ENCODE peak calls at places on chromosomes 13 and 19, in five cellular contexts. E is left ventricle myocardium inferior, M is colonic mucosa, F is mucosa of descending colon, P is BE2C. H is an unnamed sample. For H3K4me1, the result is how much of the 10 kb centered on the place peaks cover.

GRCh38 chr19:14954071-14954655 is 12.9 kb downstream of the OR7C2 start:
- DNase-seq in E (no peak), M (no peak), F (no peak), P (peak), H (no peak)

GRCh38 chr13:47463726-47464125 is 537.3 kb downstream of the SUCLA2 start:
- DNase-seq in E (no peak), M (no peak), F (no peak), P (peak), H (no peak)

GRCh38 chr13:111420113-111420876 is 99.9 kb downstream of the TEX29 start:
- DNase-seq in E (no peak), M (no peak), F (no peak), P (no peak), H (no peak)

GRCh38 chr19:35065574-35065973 is 24.1 kb downstream of the HPN start:
- DNase-seq in E (no peak), M (no peak), F (no peak), P (no peak), H (no peak)

GRCh38 chr13:32846020-32846451 is 170.2 kb upstream of the KL start:
- DNase-seq in E (no peak), M (no peak), F (no peak), P (no peak), H (no peak)

GRCh38 chr19:6767357-6768235 is at the start of gene SH2D3A:
- DNase-seq in E (peak), M (peak), F (peak), P (peak), H (no peak)

GRCh38 chr13:24392972-24393371 is 83.6 kb downstream of the C1QTNF9 start:
- DNase-seq in E (no peak), M (no peak), F (no peak), P (no peak), H (no peak)

GRCh38 chr13:46324976-46325375 is 62.1 kb downstream of the RUBCNL start:
- DNase-seq in E (no peak), M (no peak), F (no peak), P (no peak), H (no peak)

GRCh38 chr19:3012522-3013260 is 16.4 kb downstream of the TLE2 start:
- DNase-seq in E (no peak), M (no peak), F (no peak), P (no peak), H (no peak)

GRCh38 chr13:114102521-114103288 is 29.7 kb downstream of the RASA3 start:
- DNase-seq in E (no peak), M (no peak), F (peak), P (peak), H (peak)

GRCh38 chr19:16160943-16161560 is 12.3 kb downstream of the CIB3 start:
- DNase-seq in E (no peak), M (peak), F (no peak), P (no peak), H (no peak)

GRCh38 chr13:100491164-100491847 is 97.3 kb downstream of the GGACT start:
- DNase-seq in E (peak), M (no peak), F (no peak), P (no peak), H (no peak)

GRCh38 chr13:32228330-32229041 is 86.7 kb downstream of the ZAR1L start:
- DNase-seq in E (no peak), M (no peak), F (no peak), P (no peak), H (no peak)

GRCh38 chr13:23572836-23573235 is 2.6 kb downstream of the TNFRSF19 start:
- DNase-seq in E (no peak), M (no peak), F (no peak), P (no peak), H (no peak)

GRCh38 chr13:38348890-38349289 is 761 bp upstream of the UFM1 start:
- DNase-seq in E (no peak), M (peak), F (no peak), P (no peak), H (no peak)

GRCh38 chr13:65339236-65339635 is 1890.9 kb downstream of the PCDH9 start:
- DNase-seq in E (no peak), M (no peak), F (no peak), P (no peak), H (no peak)

GRCh38 chr13:25943666-25944065 is 108.2 kb downstream of the SHISA2 start:
- DNase-seq in E (no peak), M (no peak), F (no peak), P (no peak), H (no peak)

GRCh38 chr13:67077132-67077531 is 153.0 kb downstream of the PCDH9 start:
- DNase-seq in E (no peak), M (no peak), F (no peak), P (no peak), H (no peak)

GRCh38 chr13:34748561-34748960 is 193.5 kb upstream of the NBEA start:
- DNase-seq in E (no peak), M (no peak), F (no peak), P (no peak), H (no peak)

GRCh38 chr13:26759907-26760834 is at the start of gene GPR12:
- DNase-seq in E (no peak), M (no peak), F (no peak), P (no peak), H (no peak)

GRCh38 chr13:94050039-94050438 is 429.4 kb downstream of the DCT start:
- DNase-seq in E (no peak), M (no peak), F (no peak), P (no peak), H (no peak)

GRCh38 chr19:4233282-4233853 is 4.0 kb downstream of the EBI3 start:
- DNase-seq in E (peak), M (peak), F (peak), P (peak), H (no peak)

GRCh38 chr19:33819875-33820781 is 23.5 kb downstream of the KCTD15 start:
- DNase-seq in E (peak), M (peak), F (peak), P (no peak), H (peak)

GRCh38 chr19:6030214-6030507 is 52.2 kb upstream of the RANBP3 start:
- DNase-seq in E (no peak), M (no peak), F (no peak), P (no peak), H (no peak)

GRCh38 chr19:4695224-4695731 is 25.1 kb upstream of the MYDGF start:
- DNase-seq in E (peak), M (no peak), F (no peak), P (no peak), H (no peak)

GRCh38 chr19:19434483-19435045 is 29.1 kb downstream of the GATAD2A start:
- DNase-seq in E (peak), M (no peak), F (no peak), P (no peak), H (peak)

GRCh38 chr19:6720369-6721112 is at the start of gene C3:
- DNase-seq in E (peak), M (no peak), F (no peak), P (no peak), H (peak)

GRCh38 chr13:30972888-30973377 is 40.5 kb downstream of the TEX26 start:
- DNase-seq in E (no peak), M (no peak), F (no peak), P (no peak), H (no peak)

GRCh38 chr13:42852102-42852501 is 70.7 kb downstream of the FAM216B start:
- DNase-seq in E (no peak), M (no peak), F (no peak), P (no peak), H (no peak)

GRCh38 chr19:33032218-33032781 is 32.4 kb downstream of the RHPN2 start:
- DNase-seq in E (no peak), M (peak), F (peak), P (no peak), H (no peak)

GRCh38 chr13:112638157-112638750 is 50.3 kb upstream of the TUBGCP3 start:
- DNase-seq in E (no peak), M (no peak), F (no peak), P (no peak), H (no peak)

GRCh38 chr19:23415034-23415433 is 19.8 kb upstream of the ZNF91 start:
- DNase-seq in E (no peak), M (peak), F (peak), P (no peak), H (no peak)

GRCh38 chr13:99721606-99722384 is 220.5 kb downstream of the TM9SF2 start:
- DNase-seq in E (no peak), M (no peak), F (no peak), P (no peak), H (no peak)

GRCh38 chr19:5921777-5922176 is 7.7 kb downstream of the CAPS start:
- DNase-seq in E (no peak), M (no peak), F (no peak), P (no peak), H (no peak)

GRCh38 chr19:24052811-24053210 is 34.2 kb upstream of the ZNF254 start:
- DNase-seq in E (no peak), M (no peak), F (no peak), P (no peak), H (no peak)

GRCh38 chr13:62837895-62838294 is 1422.2 kb upstream of the PCDH20 start:
- DNase-seq in E (no peak), M (no peak), F (no peak), P (no peak), H (no peak)

GRCh38 chr19:48965806-48966540 is 864 bp downstream of the FTL start:
- DNase-seq in E (peak), M (peak), F (peak), P (peak), H (peak)
- H3K4me1 ChIP-seq in E (half or more), M (under half), F (under half), P (under half), H (half or more)

DNA sequence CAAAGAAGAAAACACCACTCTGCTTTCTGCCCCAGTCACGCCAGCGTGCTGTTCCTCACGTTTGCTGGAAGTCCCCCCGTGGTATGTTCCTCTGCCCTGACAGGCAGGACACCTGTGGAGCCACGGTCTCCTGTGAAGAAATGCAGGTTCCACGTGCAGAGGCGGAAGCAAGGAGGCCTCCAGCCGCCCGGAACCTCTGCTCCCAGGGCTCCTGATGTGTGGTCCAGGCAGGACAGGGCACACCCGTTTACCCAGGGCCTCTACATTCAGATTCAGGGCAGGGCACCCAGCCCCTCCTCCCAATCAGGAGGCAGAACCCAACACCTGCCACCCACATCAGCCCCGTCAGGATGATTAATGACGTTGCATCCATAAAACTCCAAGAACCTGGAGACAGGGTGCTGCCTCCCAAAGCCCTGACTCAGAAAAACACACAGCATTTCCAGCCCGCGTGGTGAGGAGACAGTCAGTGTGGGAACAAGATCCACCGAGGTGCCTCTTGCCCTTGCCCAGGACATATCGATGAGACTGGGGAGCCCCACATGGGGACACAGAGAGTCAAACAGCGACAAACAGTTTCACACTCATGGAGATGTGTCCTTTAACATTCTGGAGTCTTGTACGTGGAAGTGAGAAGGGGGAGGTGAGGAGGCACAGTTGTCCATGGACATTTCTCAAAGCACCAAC is 76.2 kb downstream of the COL4A1 start:
- DNase-seq in E (no peak), M (peak), F (peak), P (no peak), H (no peak)
- H3K4me1 ChIP-seq in E (half or more), M (under half), F (under half), P (under half), H (under half)

DNA sequence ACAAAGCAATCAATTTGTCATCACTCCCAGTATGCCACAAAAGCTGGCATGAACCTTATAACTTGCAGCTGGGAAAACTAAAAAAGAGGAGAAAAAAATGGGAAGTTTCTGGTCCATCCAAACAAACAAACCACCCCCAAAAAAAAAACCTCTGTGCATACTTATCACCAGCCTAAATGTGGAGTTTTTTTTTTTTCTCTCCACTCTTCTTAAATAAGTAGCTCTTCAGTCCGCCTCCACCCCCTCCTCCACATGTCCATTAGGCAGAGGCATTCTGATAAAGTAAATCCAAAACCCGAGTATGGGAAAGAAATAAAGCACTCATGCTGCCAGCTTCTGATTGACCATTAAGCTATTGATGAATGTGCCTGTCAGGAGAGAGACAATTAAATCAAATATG is 2.6 kb downstream of the TSHZ3 start:
- DNase-seq in E (no peak), M (no peak), F (no peak), P (no peak), H (no peak)
- H3K4me1 ChIP-seq in E (under half), M (under half), F (under half), P (under half), H (under half)

GRCh38 chr19:27824108-27824507 is 1388.8 kb downstream of the UQCRFS1 start:
- DNase-seq in E (no peak), M (no peak), F (no peak), P (no peak), H (no peak)

GRCh38 chr19:27833031-27833430 is 1379.9 kb downstream of the UQCRFS1 start:
- DNase-seq in E (no peak), M (no peak), F (no peak), P (no peak), H (no peak)

DNA sequence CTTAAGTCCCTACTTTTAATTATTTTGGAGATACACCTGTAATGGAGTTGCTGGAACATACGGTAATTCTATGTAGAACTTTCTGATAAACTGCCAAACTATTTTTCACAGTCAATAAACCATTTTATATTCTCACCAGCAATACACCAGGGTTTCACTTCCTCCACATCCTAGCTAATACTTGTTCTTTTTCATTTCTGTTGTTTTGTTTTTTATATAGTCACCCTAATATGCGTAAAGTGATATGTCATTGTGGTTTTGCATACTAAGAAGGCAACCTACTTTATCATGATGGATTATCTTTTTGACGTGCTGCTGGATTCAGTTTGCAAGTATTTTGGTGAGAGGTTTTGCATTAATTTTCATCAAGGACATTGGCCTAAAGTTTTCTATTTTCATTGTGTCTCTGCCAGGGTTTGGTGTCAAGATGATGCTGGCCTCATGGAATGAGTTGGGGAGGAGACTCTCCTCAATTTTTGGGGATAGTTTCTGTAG is 1384.1 kb downstream of the UQCRFS1 start:
- DNase-seq in E (no peak), M (no peak), F (no peak), P (no peak), H (no peak)
- H3K4me1 ChIP-seq in E (under half), M (under half), F (under half), P (under half), H (under half)

GRCh38 chr19:41744850-41745249 is 10.5 kb upstream of the CEACAM6 start:
- DNase-seq in E (no peak), M (peak), F (peak), P (no peak), H (no peak)
- H3K4me1 ChIP-seq in E (under half), M (under half), F (under half), P (under half), H (under half)

DNA sequence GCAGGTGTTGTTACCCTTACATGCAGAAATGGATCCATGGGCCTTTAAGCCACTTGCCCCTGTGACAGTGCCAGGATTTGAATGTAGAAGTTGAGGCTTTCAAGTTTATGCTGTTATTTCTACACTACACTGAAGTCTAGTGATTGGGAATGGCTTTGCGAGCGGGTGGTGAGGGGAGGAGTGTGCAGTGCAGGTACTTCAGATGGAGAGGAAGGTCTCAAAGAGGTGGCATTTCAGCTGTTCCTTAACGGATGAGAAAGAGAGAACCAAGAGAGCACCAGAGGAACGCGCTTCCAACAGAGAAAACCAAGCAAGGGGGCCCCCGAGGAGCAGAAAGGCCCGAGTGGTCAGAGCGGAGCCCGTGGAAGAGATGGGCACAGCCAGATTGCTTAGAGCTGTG is 13.3 kb downstream of the ACTN4 start:
- DNase-seq in E (no peak), M (no peak), F (no peak), P (no peak), H (no peak)
- H3K4me1 ChIP-seq in E (half or more), M (half or more), F (half or more), P (under half), H (half or more)

GRCh38 chr13:110262082-110262436 is 44.9 kb downstream of the COL4A1 start:
- DNase-seq in E (no peak), M (no peak), F (no peak), P (no peak), H (no peak)
- H3K4me1 ChIP-seq in E (half or more), M (under half), F (under half), P (under half), H (half or more)